ENCODE peak calls at places on chromosomes 12 and 14, in eight cellular contexts. V is CD4-positive, alpha-beta memory T cell; O is fibroblast of lung; N is thoracic aorta; I is uterus; Z is brain microvascular endothelial cell; U is right atrium auricular region; K is IMR-90. B is an unnamed sample.
A peak's percentile ranks its signal among the peaks of the same experiment; 100 is the strongest.

GRCh38 chr12:18578191-18578590 is 159.6 kb downstream of the PLCZ1 start:
- DNase-seq in U (no peak), O (peak; percentile 42), I (no peak), V (no peak), N (no peak), K (peak; percentile 59), Z (no peak), B (no peak)

GRCh38 chr12:93134893-93135285 is 205.8 kb upstream of the EEA1 start:
- DNase-seq in V (no peak), K (no peak), N (no peak), U (no peak), Z (no peak), I (no peak), O (no peak), B (no peak)

GRCh38 chr12:80230068-80230467 is 130.7 kb downstream of the OTOGL start:
- DNase-seq in N (no peak), I (no peak), K (no peak), V (no peak), O (peak; percentile 47), Z (peak; percentile 7), U (no peak), B (no peak)

GRCh38 chr14:72554401-72554800 is 339.5 kb downstream of the DPF3 start:
- DNase-seq in Z (no peak), I (no peak), K (no peak), O (no peak), V (no peak), U (no peak), N (no peak), B (no peak)

GRCh38 chr14:20262642-20263128 is 23.6 kb downstream of the OR11H4 start:
- DNase-seq in V (no peak), I (no peak), N (no peak), U (no peak), K (peak; percentile 46), Z (peak; percentile 27), O (peak; percentile 15), B (no peak)

GRCh38 chr12:19070341-19070740 is 59.2 kb upstream of the PLEKHA5 start:
- DNase-seq in U (no peak), N (no peak), I (no peak), V (no peak), Z (no peak), O (no peak), K (no peak), B (no peak)

GRCh38 chr12:130698106-130698505 is 18.0 kb downstream of the RIMBP2 start:
- DNase-seq in Z (no peak), U (no peak), N (no peak), I (no peak), V (no peak), O (no peak), K (no peak), B (peak; percentile 33)

GRCh38 chr12:132345555-132346200 is 16.3 kb upstream of the GALNT9 start:
- DNase-seq in K (no peak), U (no peak), I (no peak), Z (no peak), O (no peak), N (no peak), V (no peak), B (no peak)

GRCh38 chr12:110577717-110578521 is 5.2 kb downstream of the PPTC7 start:
- DNase-seq in V (peak; percentile 39), O (peak; percentile 93), K (peak; percentile 88), U (no peak), I (no peak), Z (peak; percentile 61), N (no peak), B (no peak)

GRCh38 chr14:56487090-56487667 is 92.4 kb upstream of the TMEM260 start:
- DNase-seq in I (no peak), U (no peak), Z (no peak), K (peak; percentile 32), V (no peak), N (no peak), O (peak; percentile 22), B (no peak)

GRCh38 chr14:64768401-64769095 is 64.3 kb downstream of the PLEKHG3 start:
- DNase-seq in Z (no peak), O (no peak), K (no peak), N (no peak), V (no peak), I (no peak), U (no peak), B (no peak)

GRCh38 chr12:11553871-11554533 is 95.5 kb upstream of the ETV6 start:
- DNase-seq in Z (peak; percentile 58), U (no peak), I (peak; percentile 37), K (peak; percentile 59), O (peak; percentile 57), N (no peak), V (peak; percentile 67), B (no peak)

GRCh38 chr14:32121948-32122347 is 44.8 kb downstream of the ARHGAP5 start:
- DNase-seq in Z (no peak), O (peak; percentile 35), U (no peak), K (peak; percentile 25), I (no peak), V (no peak), N (no peak), B (no peak)

GRCh38 chr14:21723431-21724045 is 49.9 kb upstream of the OR4E1 start:
- DNase-seq in U (no peak), K (no peak), I (no peak), Z (no peak), V (peak; percentile 39), N (no peak), O (no peak), B (no peak)

GRCh38 chr12:79911889-79912656 is 22.8 kb downstream of the PPP1R12A start:
- DNase-seq in O (peak; percentile 62), Z (peak; percentile 27), N (no peak), K (peak; percentile 59), U (no peak), I (no peak), V (no peak), B (no peak)

GRCh38 chr12:2495452-2496112 is 299.2 kb upstream of the FKBP4 start:
- DNase-seq in U (no peak), N (no peak), Z (no peak), K (no peak), V (no peak), I (no peak), O (no peak), B (no peak)

GRCh38 chr12:66092559-66093269 is 37.8 kb downstream of the LLPH start:
- DNase-seq in Z (no peak), N (peak; percentile 8), K (peak; percentile 56), I (no peak), V (no peak), U (no peak), O (peak; percentile 19), B (no peak)

GRCh38 chr12:130424858-130425697 is 87.4 kb downstream of the PIWIL1 start:
- DNase-seq in K (no peak), I (no peak), Z (no peak), N (no peak), V (no peak), U (no peak), O (no peak), B (no peak)

GRCh38 chr14:90758028-90758889 is 58.0 kb downstream of the TTC7B start:
- DNase-seq in V (peak; percentile 91), Z (peak; percentile 80), N (peak; percentile 67), K (peak; percentile 85), I (peak; percentile 88), U (peak; percentile 85), O (peak; percentile 78), B (peak; percentile 97)
- H3K4me3 ChIP-seq in V (peak overlapping the region; percentile 58), Z (peak overlapping the region; percentile 65), N (peak overlapping the region; percentile 74), K (peak overlapping the region; percentile 59), I (peak overlapping the region; percentile 43), U (peak overlapping the region; percentile 35), O (peak overlapping the region; percentile 79), B (peak overlapping the region; percentile 60)

GRCh38 chr12:14417717-14418116 is 52.2 kb downstream of the ATF7IP start:
- DNase-seq in K (peak; percentile 92), N (no peak), V (peak; percentile 82), O (peak; percentile 93), U (peak; percentile 69), Z (peak; percentile 96), I (peak; percentile 50), B (no peak)

GRCh38 chr12:14422516-14423230 is 57.2 kb downstream of the ATF7IP start:
- DNase-seq in Z (no peak), K (no peak), V (no peak), O (peak; percentile 72), U (no peak), I (no peak), N (no peak), B (no peak)

GRCh38 chr12:14416658-14417057 is 51.2 kb downstream of the ATF7IP start:
- DNase-seq in U (no peak), N (no peak), K (peak; percentile 93), O (peak; percentile 86), I (no peak), Z (peak; percentile 89), V (peak; percentile 78), B (no peak)

DNA sequence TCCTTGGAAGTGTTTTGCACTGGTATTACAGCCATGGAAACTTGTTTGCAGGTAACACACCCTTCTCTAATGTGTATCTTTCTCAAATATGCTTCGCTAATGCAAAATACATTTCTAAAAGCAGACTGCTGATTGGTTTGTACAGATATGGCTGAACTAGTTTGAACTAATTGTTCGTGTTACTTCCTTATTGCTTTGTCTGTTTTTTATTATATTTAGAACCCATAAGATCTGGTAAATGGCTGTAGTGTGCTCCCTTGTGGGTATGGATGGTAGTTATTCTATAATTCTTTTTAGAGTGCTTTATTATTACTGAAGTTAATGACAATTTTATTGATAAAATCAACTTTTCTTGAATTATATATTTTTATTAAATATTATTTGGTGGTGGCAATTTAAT is 53.0 kb downstream of the ATF7IP start:
- DNase-seq in K (peak; percentile 38), V (peak; percentile 58), Z (no peak), O (peak; percentile 46), I (no peak), N (no peak), U (no peak), B (no peak)
- H3K4me3 ChIP-seq in K (no peak overlapping the region), V (no peak overlapping the region), Z (no peak overlapping the region), O (peak overlapping the region; percentile 23), I (no peak overlapping the region), N (peak overlapping the region; percentile 50), U (no peak overlapping the region), B (no peak overlapping the region)

GRCh38 chr14:50082784-50083466 is 33.4 kb downstream of the VCPKMT start:
- DNase-seq in I (peak; percentile 38), V (peak; percentile 92), K (peak; percentile 86), Z (peak; percentile 7), N (no peak), U (no peak), O (peak; percentile 75), B (peak; percentile 67)
- H3K4me3 ChIP-seq in I (no peak overlapping the region), V (peak overlapping the region; percentile 27), K (no peak overlapping the region), Z (no peak overlapping the region), N (no peak overlapping the region), U (no peak overlapping the region), O (no peak overlapping the region), B (no peak overlapping the region)

DNA sequence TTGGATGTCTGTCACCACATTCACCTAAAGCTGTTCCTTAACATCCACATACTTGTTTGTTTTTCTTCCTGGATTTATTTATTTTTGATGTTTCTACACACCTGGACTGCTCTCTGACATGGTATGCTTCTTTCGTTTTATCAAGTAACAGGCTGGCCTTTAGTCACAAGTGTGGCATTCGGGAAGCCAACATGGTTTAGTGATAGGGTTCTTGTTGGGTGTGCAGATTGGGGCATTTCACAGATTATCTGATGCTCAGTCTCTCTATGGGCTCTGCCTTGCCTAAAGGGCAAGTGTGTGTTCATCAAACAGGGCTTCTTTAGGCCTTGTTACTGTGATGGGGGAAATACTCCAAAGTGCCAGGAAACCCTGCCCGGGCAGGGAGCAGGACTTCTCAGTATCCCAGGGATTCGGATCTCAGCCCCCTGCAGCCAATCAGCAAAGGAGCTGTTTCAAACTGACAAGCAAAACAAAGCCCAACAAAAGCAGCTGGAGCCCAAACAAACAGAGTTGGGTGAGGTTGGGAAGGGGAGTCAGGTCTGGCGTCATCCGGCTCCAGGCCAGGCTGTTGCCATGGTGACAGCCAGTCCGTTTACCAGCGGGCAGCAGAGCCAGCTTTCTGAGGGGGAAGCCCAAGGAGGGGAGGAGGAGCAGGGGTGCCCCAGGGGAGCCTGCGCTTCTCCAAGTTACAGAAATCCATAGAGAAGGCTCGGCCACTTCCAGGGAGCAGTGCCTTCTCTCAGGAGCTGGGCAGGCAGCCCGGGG is 31.8 kb downstream of the FOS start:
- DNase-seq in U (peak; percentile 97), K (peak; percentile 86), I (peak; percentile 90), N (peak; percentile 63), O (peak; percentile 82), Z (peak; percentile 90), V (no peak), B (peak; percentile 87)
- H3K4me3 ChIP-seq in U (no peak overlapping the region), K (no peak overlapping the region), I (peak overlapping the region; percentile 7), N (peak overlapping the region; percentile 30), O (no peak overlapping the region), Z (peak overlapping the region; percentile 23), V (no peak overlapping the region), B (no peak overlapping the region)